ENCODE peak calls at places on chromosomes 4 and X, in five cellular contexts. A is IMR-90, K is tibial nerve, C is astrocyte, T is heart left ventricle. B is an unnamed sample. For H3K4me1, the result is how much of the 10 kb centered on the place peaks cover.

GRCh38 chr4:155062948-155063347 is 145.5 kb upstream of the NPY2R start:
- DNase-seq in K (no peak), C (no peak), T (no peak), A (no peak), B (no peak)

GRCh38 chrX:39212456-39212855 is 411.2 kb downstream of the MID1IP1 start:
- DNase-seq in T (no peak), C (no peak), A (no peak), K (no peak), B (no peak)

GRCh38 chr4:76948441-76949292 is 885 bp upstream of the SEPTIN11 start:
- DNase-seq in A (peak), T (peak), K (peak), C (peak), B (peak)

GRCh38 chr4:33134366-33134765 is 2414.2 kb downstream of the PCDH7 start:
- DNase-seq in C (no peak), K (no peak), A (no peak), T (no peak), B (no peak)

GRCh38 chrX:140733766-140734342 is 24.3 kb downstream of the LINC00632 start:
- DNase-seq in A (peak), C (peak), K (no peak), T (no peak), B (peak)

GRCh38 chr4:3328814-3329663 is 36.2 kb downstream of the RGS12 start:
- DNase-seq in T (no peak), C (no peak), A (no peak), K (no peak), B (no peak)

GRCh38 chr4:173521474-173522159 is 8.4 kb downstream of the HAND2 start:
- DNase-seq in K (no peak), T (no peak), A (no peak), C (no peak), B (no peak)

GRCh38 chr4:70927502-70928139 is 25.5 kb downstream of the MOB1B start:
- DNase-seq in T (no peak), K (no peak), A (no peak), C (no peak), B (no peak)

GRCh38 chrX:9605484-9605883 is 140.6 kb downstream of the TBL1X start:
- DNase-seq in C (no peak), K (no peak), T (no peak), A (no peak), B (no peak)

GRCh38 chr4:55125087-55125721 is at the start of gene KDR:
- DNase-seq in A (no peak), C (peak), T (peak), K (no peak), B (no peak)

GRCh38 chr4:169484485-169484884 is 127.9 kb downstream of the NEK1 start:
- DNase-seq in T (no peak), K (no peak), C (no peak), A (peak), B (no peak)

GRCh38 chr4:55080174-55080865 is 45.1 kb downstream of the KDR start:
- DNase-seq in C (peak), A (no peak), K (no peak), T (no peak), B (no peak)

GRCh38 chrX:40644821-40645358 is 2.5 kb downstream of the CXorf38 start:
- DNase-seq in K (peak), T (peak), C (peak), A (peak), B (peak)

GRCh38 chr4:169724251-169724650 is 33.5 kb downstream of the HPF1 start:
- DNase-seq in K (no peak), C (peak), A (peak), T (no peak), B (no peak)

GRCh38 chr4:38162240-38162784 is 202.1 kb downstream of the PTTG2 start:
- DNase-seq in T (no peak), K (no peak), C (peak), A (peak), B (no peak)

GRCh38 chr4:87152310-87153061 is 67.9 kb downstream of the KLHL8 start:
- DNase-seq in K (no peak), C (no peak), T (no peak), A (no peak), B (no peak)

GRCh38 chrX:71107762-71108360 is 1.3 kb upstream of the CXorf65 start:
- DNase-seq in C (no peak), K (no peak), A (no peak), T (peak), B (peak)

GRCh38 chr4:91936301-91936700 is 367.5 kb upstream of the GRID2 start:
- DNase-seq in A (peak), C (peak), K (no peak), T (no peak), B (no peak)

GRCh38 chr4:174069848-174070330 is 213.6 kb downstream of the FBXO8 start:
- DNase-seq in C (no peak), K (no peak), T (no peak), A (no peak), B (no peak)

GRCh38 chr4:79666875-79667274 is 258.8 kb upstream of the GK2 start:
- DNase-seq in T (no peak), A (no peak), C (no peak), K (no peak), B (no peak)

GRCh38 chr4:171875291-171875690 is 62.1 kb downstream of the GALNTL6 start:
- DNase-seq in T (no peak), K (no peak), A (no peak), C (no peak), B (no peak)

GRCh38 chr4:26857278-26858034 is 3.2 kb upstream of the STIM2 start:
- DNase-seq in T (peak), C (peak), A (peak), K (peak), B (peak)

GRCh38 chr4:77827343-77827742 is 8.2 kb upstream of the CNOT6L start:
- DNase-seq in K (no peak), C (no peak), T (no peak), A (no peak), B (peak)

GRCh38 chrX:106100442-106100841 is 61.9 kb upstream of the SERPINA7 start:
- DNase-seq in T (no peak), K (no peak), A (no peak), C (no peak), B (no peak)

GRCh38 chrX:124086411-124086810 is 124.9 kb downstream of the STAG2 start:
- DNase-seq in C (no peak), A (no peak), K (no peak), T (no peak), B (peak)
- H3K27ac ChIP-seq in C (no peak), A (no peak), K (no peak), T (no peak), B (peak)

GRCh38 chrX:154367474-154368308 is 6.7 kb downstream of the FLNA start:
- DNase-seq in K (no peak), T (no peak), C (no peak), A (no peak), B (no peak)

GRCh38 chrX:154368630-154369452 is 5.6 kb downstream of the FLNA start:
- DNase-seq in K (peak), A (peak), C (peak), T (peak), B (peak)

GRCh38 chrX:154365997-154366665 is 8.3 kb downstream of the FLNA start:
- DNase-seq in T (no peak), C (no peak), A (no peak), K (no peak), B (no peak)

GRCh38 chrX:154365052-154365600 is 9.3 kb downstream of the FLNA start:
- DNase-seq in C (no peak), A (no peak), T (no peak), K (no peak), B (no peak)

GRCh38 chrX:154366666-154367055 is 7.8 kb downstream of the FLNA start:
- DNase-seq in K (no peak), C (no peak), A (no peak), T (peak), B (no peak)
- H3K4me3 ChIP-seq in K (no peak), C (peak), A (no peak), T (no peak), B (no peak)

GRCh38 chr4:23327120-23327519 is 562.7 kb downstream of the PPARGC1A start:
- DNase-seq in A (no peak), T (no peak), K (no peak), C (peak), B (no peak)
- H3K4me1 ChIP-seq in A (under half), T (under half), K (under half), C (under half), B (under half)

GRCh38 chr4:40309250-40309774 is 25.8 kb upstream of the CHRNA9 start:
- DNase-seq in K (peak), C (peak), A (peak), T (peak), B (peak)
- H3K27ac ChIP-seq in K (no peak), C (no peak), A (no peak), T (no peak), B (peak)

DNA sequence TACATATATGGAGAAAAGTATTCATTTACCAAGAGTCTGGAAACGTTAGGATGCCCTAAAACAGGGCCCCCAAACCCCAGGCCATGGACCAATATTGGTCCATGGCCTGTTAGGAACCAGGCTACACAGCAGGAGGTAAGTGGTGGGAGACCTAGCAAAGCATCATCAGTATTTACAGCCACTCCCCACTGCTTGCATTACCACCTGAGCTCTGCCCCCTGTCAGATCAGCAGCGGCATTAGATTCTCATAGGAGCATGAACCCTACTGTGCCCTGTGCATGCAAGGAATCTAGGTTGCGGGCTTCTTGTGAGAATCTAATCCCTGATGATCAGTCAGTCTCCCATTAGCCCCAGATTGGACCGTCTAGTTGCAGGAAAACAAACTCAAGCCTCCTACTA is 62.3 kb downstream of the USP38 start:
- DNase-seq in C (no peak), K (no peak), A (no peak), T (no peak), B (no peak)
- H3K4me3 ChIP-seq in C (no peak), K (no peak), A (no peak), T (no peak), B (no peak)

GRCh38 chr4:99651811-99652545 is 5.7 kb downstream of the C4orf54 start:
- DNase-seq in C (no peak), A (no peak), T (no peak), K (no peak), B (no peak)
- H3K4me1 ChIP-seq in C (under half), A (under half), T (under half), K (under half), B (under half)

GRCh38 chr4:186588503-186588902 is 33.1 kb upstream of the MTNR1A start:
- DNase-seq in C (no peak), A (no peak), K (no peak), T (no peak), B (no peak)
- H3K27ac ChIP-seq in C (no peak), A (peak), K (no peak), T (no peak), B (no peak)

GRCh38 chrX:67780694-67781109 is 236.9 kb downstream of the AR start:
- DNase-seq in T (peak), C (peak), K (peak), A (peak), B (no peak)
- H3K4me3 ChIP-seq in T (no peak), C (peak), K (no peak), A (no peak), B (no peak)